ENCODE peak calls at places on chromosomes 6 and 20, in seven cellular contexts. A is pancreas; Z is CD8-positive, alpha-beta T cell; L is SK-N-SH; C is thoracic aorta; F is OCI-LY7; E is WERI-Rb-1. U is an unnamed sample.

GRCh38 chr6:64404370-64404769 is 768.8 kb downstream of the PHF3 start:
- DNase-seq in Z (no peak), E (no peak), C (no peak), F (no peak), L (no peak), A (no peak), U (no peak)

GRCh38 chr6:68635706-68636513 is 828 bp downstream of the ADGRB3 start:
- DNase-seq in A (no peak), L (peak), F (no peak), C (no peak), Z (no peak), E (peak), U (no peak)

GRCh38 chr20:6008254-6008653 is 45.6 kb downstream of the LRRN4 start:
- DNase-seq in C (peak), Z (no peak), L (no peak), E (no peak), F (no peak), A (no peak), U (peak)

GRCh38 chr6:32371204-32371603 is 499 bp downstream of the TSBP1 start:
- DNase-seq in E (no peak), F (no peak), A (no peak), L (no peak), Z (no peak), C (no peak), U (no peak)

GRCh38 chr6:150200428-150201105 is 57.7 kb downstream of the PPP1R14C start:
- DNase-seq in Z (no peak), F (no peak), L (no peak), E (no peak), C (no peak), A (no peak), U (no peak)

GRCh38 chr20:10919549-10920140 is 245.8 kb upstream of the JAG1 start:
- DNase-seq in Z (no peak), F (no peak), A (no peak), C (peak), L (no peak), E (no peak), U (no peak)

GRCh38 chr6:20366082-20366834 is 35.4 kb upstream of the E2F3 start:
- DNase-seq in C (no peak), Z (peak), L (no peak), F (no peak), A (no peak), E (no peak), U (no peak)

GRCh38 chr6:6915219-6915618 is 192.5 kb upstream of the RREB1 start:
- DNase-seq in Z (no peak), C (no peak), L (no peak), A (no peak), E (peak), F (no peak), U (no peak)

GRCh38 chr6:15936503-15936902 is 192.4 kb upstream of the MYLIP start:
- DNase-seq in Z (no peak), L (no peak), A (no peak), E (no peak), C (no peak), F (peak), U (no peak)

GRCh38 chr20:51594999-51595532 is 52.5 kb upstream of the NFATC2 start:
- DNase-seq in F (peak), E (peak), C (peak), L (peak), A (peak), Z (peak), U (peak)

GRCh38 chr20:50344232-50345071 is 153.8 kb downstream of the CEBPB start:
- DNase-seq in L (no peak), A (no peak), C (no peak), E (no peak), F (peak), Z (no peak), U (no peak)

GRCh38 chr20:13412806-13413445 is 191.9 kb downstream of the ISM1 start:
- DNase-seq in L (no peak), C (no peak), F (no peak), Z (no peak), A (no peak), E (no peak), U (no peak)

GRCh38 chr20:22630698-22631097 is 46.3 kb upstream of the FOXA2 start:
- DNase-seq in A (no peak), C (no peak), L (no peak), E (no peak), Z (no peak), F (no peak), U (no peak)

GRCh38 chr20:56151834-56152233 is 96.7 kb upstream of the MC3R start:
- DNase-seq in A (no peak), E (no peak), C (no peak), Z (no peak), L (no peak), F (no peak), U (no peak)

GRCh38 chr6:161057103-161058091 is 65.8 kb downstream of the MAP3K4 start:
- DNase-seq in A (no peak), F (no peak), Z (no peak), E (no peak), C (no peak), L (no peak), U (no peak)

GRCh38 chr6:88349511-88349910 is 183.4 kb upstream of the CNR1 start:
- DNase-seq in E (no peak), A (no peak), C (no peak), Z (no peak), L (no peak), F (no peak), U (no peak)

GRCh38 chr6:134021396-134022122 is 30.9 kb downstream of the SLC2A12 start:
- DNase-seq in L (no peak), E (no peak), Z (no peak), C (no peak), F (peak), A (no peak), U (no peak)

GRCh38 chr6:145508107-145508506 is 227.2 kb downstream of the EPM2A start:
- DNase-seq in C (no peak), A (no peak), F (peak), E (no peak), L (no peak), Z (no peak), U (no peak)

GRCh38 chr6:118468682-118469465 is 79.2 kb upstream of the PLN start:
- DNase-seq in C (no peak), F (no peak), E (no peak), A (no peak), Z (no peak), L (no peak), U (no peak)

GRCh38 chr6:5302995-5303622 is 41.8 kb downstream of the FARS2 start:
- DNase-seq in A (peak), F (peak), E (peak), C (no peak), Z (peak), L (no peak), U (no peak)

GRCh38 chr6:145895802-145896201 is 68.4 kb downstream of the SHPRH start:
- DNase-seq in Z (no peak), A (no peak), E (no peak), F (peak), L (no peak), C (no peak), U (no peak)

GRCh38 chr20:58470336-58470978 is 44.7 kb downstream of the APCDD1L start:
- DNase-seq in E (no peak), F (no peak), A (no peak), L (no peak), C (no peak), Z (no peak), U (no peak)

GRCh38 chr20:25058051-25058796 is at the start of gene ACSS1:
- DNase-seq in C (no peak), Z (peak), F (peak), L (peak), E (peak), A (peak), U (no peak)

GRCh38 chr6:44036699-44037101 is 90.6 kb downstream of the MRPL14 start:
- DNase-seq in Z (no peak), A (no peak), L (no peak), F (no peak), E (no peak), C (no peak), U (no peak)

GRCh38 chr6:42224222-42225042 is 6.8 kb upstream of the MRPS10 start:
- DNase-seq in A (no peak), E (no peak), C (no peak), L (no peak), F (no peak), Z (no peak), U (no peak)

GRCh38 chr20:10653593-10654288 is 20.1 kb downstream of the JAG1 start:
- DNase-seq in E (peak), F (no peak), A (no peak), C (no peak), L (no peak), Z (no peak), U (peak)

GRCh38 chr6:136039185-136039584 is 187.7 kb downstream of the PDE7B start:
- DNase-seq in F (no peak), C (no peak), A (no peak), E (no peak), L (no peak), Z (no peak), U (no peak)

GRCh38 chr6:158068893-158069799 is 87.5 kb downstream of the SYNJ2 start:
- DNase-seq in Z (no peak), C (peak), E (no peak), L (no peak), A (no peak), F (no peak), U (no peak)
- H3K27ac ChIP-seq in Z (no peak), C (peak), E (no peak), L (peak), A (no peak), F (no peak), U (peak)

GRCh38 chr6:1393641-1394283 is 4.4 kb downstream of the FOXF2 start:
- DNase-seq in F (no peak), L (no peak), A (no peak), C (no peak), E (no peak), Z (no peak), U (no peak)
- H3K4me3 ChIP-seq in F (no peak), L (peak), A (peak), C (peak), E (no peak), Z (no peak), U (peak)

GRCh38 chr6:31287621-31288020 is 15.7 kb upstream of the HLA-C start:
- DNase-seq in A (no peak), L (no peak), C (no peak), Z (no peak), E (no peak), F (no peak), U (no peak)
- H3K27ac ChIP-seq in A (no peak), L (no peak), C (no peak), Z (no peak), E (no peak), F (no peak), U (no peak)

DNA sequence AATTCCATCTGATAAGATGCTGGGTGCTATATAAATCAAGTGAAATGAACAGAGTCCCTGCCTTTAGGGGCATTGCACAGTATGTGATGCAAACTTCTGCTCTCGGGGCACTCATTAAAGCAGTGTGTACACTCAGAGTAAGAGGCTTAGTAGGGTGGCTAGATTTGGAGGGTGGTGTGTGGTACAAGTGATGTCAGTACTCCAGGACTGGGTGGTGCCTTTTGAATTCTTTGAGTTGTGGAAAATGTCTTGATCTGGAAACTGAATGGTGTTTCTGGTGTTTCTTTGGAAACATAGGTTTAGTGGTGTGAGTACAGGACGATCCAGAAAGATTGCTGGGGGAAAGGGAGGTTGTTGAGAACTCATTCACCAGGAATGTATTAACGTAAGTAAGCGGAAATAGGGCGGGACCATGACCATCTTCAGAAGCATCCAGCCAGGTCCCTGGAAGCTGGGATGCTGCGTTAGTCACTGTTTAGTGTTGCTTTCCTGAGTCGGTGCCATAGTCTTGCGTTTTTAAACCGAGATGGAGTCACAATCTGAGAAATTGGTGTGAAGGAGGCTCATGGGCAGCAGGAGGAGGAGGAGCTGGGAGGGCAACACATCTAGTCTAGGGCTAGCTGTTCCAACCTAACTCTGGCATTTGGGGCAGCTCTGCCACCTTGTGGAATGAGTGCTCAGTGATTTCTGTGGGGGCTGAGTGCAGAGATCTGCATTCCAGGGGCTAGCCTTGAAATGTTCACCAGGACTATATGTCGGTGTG is 70.3 kb downstream of the SCAND1 start:
- DNase-seq in E (peak), Z (peak), L (peak), F (peak), C (peak), A (peak), U (peak)
- H3K4me3 ChIP-seq in E (no peak), Z (no peak), L (peak), F (no peak), C (peak), A (no peak), U (peak)

DNA sequence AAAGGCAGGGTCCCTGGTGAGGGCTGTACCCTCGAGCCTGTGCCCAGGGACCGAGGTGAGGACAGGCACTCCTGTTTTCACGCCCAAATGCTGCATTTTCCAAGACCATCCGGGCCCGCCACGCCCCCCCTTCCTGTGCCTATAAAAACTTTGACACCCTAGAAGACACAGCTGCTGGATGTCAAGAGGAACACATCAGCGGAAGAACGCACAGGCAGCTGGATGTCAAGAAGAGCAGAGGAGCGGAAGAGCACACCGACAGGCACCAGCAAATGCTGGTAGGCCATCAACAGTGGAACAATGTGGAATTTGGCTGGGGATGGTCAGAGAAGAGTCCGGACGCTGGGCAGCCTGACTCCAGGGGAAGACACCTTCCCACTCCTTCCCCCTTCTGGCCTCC is 56.1 kb downstream of the TXLNB start:
- DNase-seq in E (no peak), F (no peak), C (no peak), L (no peak), A (no peak), Z (no peak), U (no peak)
- H3K27ac ChIP-seq in E (no peak), F (no peak), C (no peak), L (no peak), A (no peak), Z (no peak), U (no peak)

GRCh38 chr6:72420409-72420808 is 201.5 kb upstream of the KCNQ5 start:
- DNase-seq in E (peak), Z (no peak), F (no peak), L (no peak), C (no peak), A (no peak), U (no peak)

GRCh38 chr6:72424476-72424875 is 197.4 kb upstream of the KCNQ5 start:
- DNase-seq in A (no peak), C (no peak), Z (no peak), L (no peak), E (no peak), F (no peak), U (no peak)

GRCh38 chr6:72422126-72422680 is 199.7 kb upstream of the KCNQ5 start:
- DNase-seq in C (no peak), F (no peak), E (no peak), L (no peak), Z (no peak), A (no peak), U (no peak)

GRCh38 chr6:72421387-72421786 is 200.5 kb upstream of the KCNQ5 start:
- DNase-seq in E (peak), Z (no peak), C (no peak), F (no peak), L (no peak), A (no peak), U (no peak)

GRCh38 chr6:72425003-72425681 is 196.7 kb upstream of the KCNQ5 start:
- DNase-seq in Z (no peak), F (no peak), L (no peak), E (no peak), C (no peak), A (no peak), U (peak)
- H3K4me3 ChIP-seq in Z (no peak), F (no peak), L (no peak), E (no peak), C (no peak), A (no peak), U (no peak)

DNA sequence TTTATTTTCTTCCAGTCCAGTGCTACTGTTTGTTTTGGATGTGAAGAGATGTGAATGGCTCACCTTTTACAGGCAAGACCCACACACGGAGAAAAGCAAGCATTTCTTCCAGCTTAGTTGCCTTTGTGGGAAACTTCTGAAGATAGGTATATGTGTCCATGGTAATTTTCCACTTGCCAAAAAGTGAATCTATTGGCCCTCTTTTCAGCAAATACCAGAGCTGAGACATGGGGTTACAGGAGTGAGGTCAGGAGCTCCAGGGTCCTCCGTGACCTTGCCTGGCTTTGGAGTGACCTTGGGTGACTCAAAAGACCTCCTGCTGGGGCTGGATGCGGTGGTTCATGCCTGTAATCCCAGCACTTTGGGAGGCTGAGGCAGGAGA is 166.7 kb downstream of the SCML4 start:
- DNase-seq in E (no peak), F (peak), C (no peak), Z (no peak), A (no peak), L (no peak), U (no peak)
- H3K27ac ChIP-seq in E (no peak), F (peak), C (no peak), Z (no peak), A (no peak), L (peak), U (peak)